ENCODE peak calls at places on chromosome 2, in seven cellular contexts. B is C1 segment of cervical spinal cord; E is Panc1; Z is stimulated activated CD8-positive, alpha-beta memory T cell treated with anti-CD3 and anti-CD28 coated beads, Interleukin-15, amount 100 ng/mL, for 48 hours; C is AG10803; D is activated T-cell treated with anti-CD3 and anti-CD28 coated beads for 4 hours; K is lower leg skin. Q is an unnamed sample.
A peak's percentile ranks its signal among the peaks of the same experiment; 100 is the strongest.

GRCh38 chr2:215613265-215613664 is 177.4 kb upstream of the FN1 start:
- DNase-seq in B (no peak), E (no peak), Z (no peak), C (no peak), D (no peak), K (no peak), Q (no peak)

GRCh38 chr2:68770271-68771111 is 35.9 kb downstream of the ARHGAP25 start:
- DNase-seq in B (no peak), E (no peak), Z (no peak), C (no peak), D (no peak), K (no peak), Q (no peak)

GRCh38 chr2:42073739-42074138 is 25.9 kb downstream of the PKDCC start:
- DNase-seq in B (no peak), E (no peak), Z (no peak), C (no peak), D (no peak), K (no peak), Q (no peak)

GRCh38 chr2:68463287-68463877 is 3.7 kb downstream of the FBXO48 start:
- DNase-seq in B (no peak), E (no peak), Z (no peak), C (peak; percentile 58), D (no peak), K (no peak), Q (no peak)

GRCh38 chr2:191758420-191759199 is 80.7 kb downstream of the NABP1 start:
- DNase-seq in B (no peak), E (peak; percentile 39), Z (peak; percentile 26), C (peak; percentile 18), D (peak; percentile 33), K (no peak), Q (no peak)

GRCh38 chr2:134592380-134592779 is 126.4 kb downstream of the TMEM163 start:
- DNase-seq in B (no peak), E (no peak), Z (no peak), C (no peak), D (no peak), K (peak; percentile 7), Q (no peak)

GRCh38 chr2:219490186-219490585 is 8.5 kb upstream of the GMPPA start:
- DNase-seq in B (no peak), E (no peak), Z (no peak), C (no peak), D (no peak), K (no peak), Q (no peak)

GRCh38 chr2:55282110-55282917 is 13.3 kb upstream of the MTIF2 start:
- DNase-seq in B (peak; percentile 40), E (peak; percentile 58), Z (peak; percentile 81), C (peak; percentile 86), D (peak; percentile 67), K (peak; percentile 96), Q (peak; percentile 73)

GRCh38 chr2:30869988-30870387 is 62.7 kb upstream of the CAPN13 start:
- DNase-seq in B (no peak), E (no peak), Z (no peak), C (no peak), D (no peak), K (no peak), Q (no peak)

GRCh38 chr2:163990554-163990953 is 254.7 kb upstream of the FIGN start:
- DNase-seq in B (no peak), E (no peak), Z (no peak), C (no peak), D (no peak), K (no peak), Q (no peak)

GRCh38 chr2:217851191-217852020 is 151.4 kb downstream of the TNS1 start:
- DNase-seq in B (no peak), E (no peak), Z (no peak), C (peak; percentile 95), D (no peak), K (peak; percentile 90), Q (no peak)

GRCh38 chr2:27211241-27211942 is 449 bp upstream of the ATRAID start:
- DNase-seq in B (no peak), E (no peak), Z (no peak), C (no peak), D (no peak), K (peak; percentile 89), Q (no peak)

GRCh38 chr2:20868377-20868776 is 45.5 kb upstream of the LDAH start:
- DNase-seq in B (no peak), E (no peak), Z (peak; percentile 69), C (no peak), D (peak; percentile 27), K (no peak), Q (no peak)